ENCODE peak calls at places on chromosomes 11 and 22, in six cellular contexts. I is body of pancreas, O is HCT116, D is cardiac muscle cell, M is iPS DF 6.9, C is brain microvascular endothelial cell. W is an unnamed sample.
A peak's percentile ranks its signal among the peaks of the same experiment; 100 is the strongest.

GRCh38 chr22:26318975-26319374 is 110.1 kb upstream of the ASPHD2 start:
- DNase-seq in I (no peak), O (no peak), D (no peak), M (no peak), C (peak; percentile 22), W (peak; percentile 32)

GRCh38 chr11:1988667-1989317 is 8.8 kb downstream of the H19 start:
- DNase-seq in I (peak; percentile 3), O (no peak), D (peak; percentile 30), M (no peak), C (no peak), W (no peak)

GRCh38 chr11:66886671-66887221 is 29.9 kb downstream of the LRFN4 start:
- DNase-seq in I (peak; percentile 32), O (peak; percentile 51), D (no peak), M (no peak), C (peak; percentile 82), W (no peak)

GRCh38 chr11:119236891-119237290 is 30.8 kb downstream of the CBL start:
- DNase-seq in I (no peak), O (no peak), D (no peak), M (no peak), C (peak; percentile 21), W (no peak)

GRCh38 chr22:42959472-42960145 is 55.3 kb downstream of the PACSIN2 start:
- DNase-seq in I (peak; percentile 89), O (no peak), D (peak; percentile 76), M (no peak), C (peak; percentile 94), W (no peak)

GRCh38 chr11:73931039-73931645 is 19.7 kb upstream of the DNAJB13 start:
- DNase-seq in I (peak; percentile 12), O (peak; percentile 79), D (peak; percentile 74), M (peak; percentile 48), C (peak; percentile 80), W (peak; percentile 85)

GRCh38 chr11:43947003-43947500 is 4.6 kb downstream of the C11orf96 start:
- DNase-seq in I (peak; percentile 6), O (peak; percentile 19), D (peak; percentile 52), M (no peak), C (no peak), W (peak; percentile 38)

GRCh38 chr22:17919276-17920144 is 104.9 kb downstream of the MICAL3 start:
- DNase-seq in I (no peak), O (no peak), D (peak; percentile 24), M (no peak), C (no peak), W (no peak)

GRCh38 chr11:57504511-57504910 is 11.0 kb downstream of the SLC43A1 start:
- DNase-seq in I (no peak), O (no peak), D (no peak), M (no peak), C (no peak), W (no peak)
- H3K36me3 ChIP-seq in I (no peaks in the 10 kb centered on the region), O (no peaks in the 10 kb centered on the region), D (no peaks in the 10 kb centered on the region), M (peaks cover 4% of the 10 kb centered on the region), C (no peaks in the 10 kb centered on the region), W (no peaks in the 10 kb centered on the region)

GRCh38 chr22:40431021-40431420 is 60.6 kb downstream of the SGSM3 start:
- DNase-seq in I (no peak), O (no peak), D (no peak), M (no peak), C (no peak), W (no peak)
- H3K36me3 ChIP-seq in I (peaks cover 9% of the 10 kb centered on the region), O (no peaks in the 10 kb centered on the region), D (peaks cover 11% of the 10 kb centered on the region), M (peaks cover 6% of the 10 kb centered on the region), C (peaks cover 44% of the 10 kb centered on the region), W (peaks cover 9% of the 10 kb centered on the region)

GRCh38 chr11:6486256-6486655 is 5.0 kb downstream of the TIMM10B start:
- DNase-seq in I (no peak), O (no peak), D (no peak), M (no peak), C (no peak), W (no peak)
- H3K36me3 ChIP-seq in I (no peaks in the 10 kb centered on the region), O (peaks cover 20% of the 10 kb centered on the region), D (peaks cover 29% of the 10 kb centered on the region), M (peaks cover 8% of the 10 kb centered on the region), C (peaks cover 29% of the 10 kb centered on the region), W (peaks cover 34% of the 10 kb centered on the region)

GRCh38 chr22:38497869-38498268 is 8.2 kb downstream of the DDX17 start:
- DNase-seq in I (no peak), O (no peak), D (no peak), M (no peak), C (no peak), W (no peak)

GRCh38 chr22:38494498-38494897 is 11.6 kb downstream of the DDX17 start:
- DNase-seq in I (no peak), O (no peak), D (no peak), M (no peak), C (peak; percentile 89), W (no peak)

GRCh38 chr22:38490915-38491314 is 15.2 kb downstream of the DDX17 start:
- DNase-seq in I (peak; percentile 87), O (no peak), D (no peak), M (no peak), C (peak; percentile 21), W (no peak)

GRCh38 chr22:38491707-38492348 is 14.3 kb downstream of the DDX17 start:
- DNase-seq in I (no peak), O (no peak), D (no peak), M (no peak), C (no peak), W (no peak)

DNA sequence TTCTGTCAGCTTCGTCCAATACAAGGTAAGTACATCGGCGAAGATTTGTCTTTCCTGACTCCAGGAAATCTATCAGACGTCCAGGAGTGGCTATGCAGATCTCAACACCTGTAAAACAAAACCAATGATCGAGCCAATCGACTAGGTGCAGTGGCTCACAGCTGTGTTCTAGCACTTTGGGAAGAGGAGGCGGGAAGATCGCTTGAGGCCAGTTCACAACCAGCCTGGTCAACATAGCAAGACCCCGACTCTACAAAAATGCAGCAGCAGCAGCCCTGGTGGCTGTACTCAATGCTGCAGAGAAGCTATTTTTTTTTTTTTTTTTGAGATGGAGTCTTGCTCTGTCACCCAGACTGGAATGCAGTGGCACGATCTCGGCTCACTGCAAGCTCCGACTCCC is 11.2 kb downstream of the DDX17 start:
- DNase-seq in I (no peak), O (no peak), D (no peak), M (no peak), C (peak; percentile 10), W (no peak)
- H3K36me3 ChIP-seq in I (peaks cover 70% of the 10 kb centered on the region), O (peaks cover 89% of the 10 kb centered on the region), D (peaks cover 90% of the 10 kb centered on the region), M (peaks cover 42% of the 10 kb centered on the region), C (peaks cover 92% of the 10 kb centered on the region), W (peaks cover 85% of the 10 kb centered on the region)

GRCh38 chr11:65275906-65276305 is 14.1 kb downstream of the POLA2 start:
- DNase-seq in I (peak; percentile 39), O (no peak), D (no peak), M (no peak), C (no peak), W (no peak)
- H3K36me3 ChIP-seq in I (no peaks in the 10 kb centered on the region), O (peaks cover 5% of the 10 kb centered on the region), D (peaks cover 11% of the 10 kb centered on the region), M (peaks cover 14% of the 10 kb centered on the region), C (no peaks in the 10 kb centered on the region), W (peaks cover 45% of the 10 kb centered on the region)

GRCh38 chr22:41152902-41153301 is 52.2 kb upstream of the L3MBTL2 start:
- DNase-seq in I (no peak), O (no peak), D (no peak), M (no peak), C (no peak), W (no peak)

DNA sequence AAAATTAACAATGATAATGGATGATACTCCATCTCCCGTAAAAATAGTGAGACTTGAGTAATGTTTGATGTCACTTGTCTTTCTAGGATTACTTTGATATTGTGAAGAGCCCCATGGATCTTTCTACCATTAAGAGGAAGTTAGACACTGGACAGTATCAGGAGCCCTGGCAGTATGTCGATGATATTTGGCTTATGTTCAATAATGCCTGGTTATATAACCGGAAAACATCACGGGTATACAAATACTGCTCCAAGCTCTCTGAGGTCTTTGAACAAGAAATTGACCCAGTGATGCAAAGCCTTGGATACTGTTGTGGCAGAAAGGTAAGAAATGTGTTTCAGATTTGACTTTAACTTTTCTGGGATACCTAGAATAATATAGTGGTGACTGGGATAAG is 48.0 kb upstream of the L3MBTL2 start:
- DNase-seq in I (no peak), O (no peak), D (no peak), M (no peak), C (no peak), W (no peak)
- H3K36me3 ChIP-seq in I (peaks cover 76% of the 10 kb centered on the region), O (peaks cover 69% of the 10 kb centered on the region), D (peaks cover 92% of the 10 kb centered on the region), M (peaks cover 33% of the 10 kb centered on the region), C (peaks cover 75% of the 10 kb centered on the region), W (peaks cover 68% of the 10 kb centered on the region)

GRCh38 chr11:10806206-10806605 is 2.5 kb downstream of the EIF4G2 start:
- DNase-seq in I (no peak), O (no peak), D (no peak), M (no peak), C (no peak), W (no peak)
- H3K36me3 ChIP-seq in I (peaks cover 45% of the 10 kb centered on the region), O (peaks cover 54% of the 10 kb centered on the region), D (peaks cover 59% of the 10 kb centered on the region), M (peaks cover 34% of the 10 kb centered on the region), C (peaks cover 62% of the 10 kb centered on the region), W (peaks cover 64% of the 10 kb centered on the region)

GRCh38 chr22:41334951-41335635 is 33.8 kb downstream of the ZC3H7B start:
- DNase-seq in I (no peak), O (no peak), D (no peak), M (no peak), C (no peak), W (no peak)
- H3K36me3 ChIP-seq in I (peaks cover 17% of the 10 kb centered on the region), O (peaks cover 11% of the 10 kb centered on the region), D (peaks cover 25% of the 10 kb centered on the region), M (peaks cover 17% of the 10 kb centered on the region), C (peaks cover 31% of the 10 kb centered on the region), W (no peaks in the 10 kb centered on the region)

W was measured in PC-3.